ENCODE peak calls at places on chromosomes 7 and 10, in eight cellular contexts. K is suprapubic skin, T is esophagus squamous epithelium, P is astrocyte, M is AG09309, B is coronary artery, V is PC-9, R is tibial artery. D is an unnamed sample.

GRCh38 chr10:30359373-30360206 is 10.5 kb upstream of the MTPAP start:
- DNase-seq in K (no peak), R (no peak), P (no peak), B (no peak), V (peak), M (no peak), T (no peak), D (no peak)

GRCh38 chr7:28192786-28193581 is 12.4 kb upstream of the JAZF1 start:
- DNase-seq in V (no peak), B (no peak), M (no peak), T (no peak), P (peak), R (no peak), K (no peak), D (no peak)

GRCh38 chr10:116861796-116862195 is 12.5 kb downstream of the ENO4 start:
- DNase-seq in P (no peak), R (no peak), M (no peak), T (no peak), B (no peak), V (no peak), K (no peak), D (no peak)

GRCh38 chr7:21771906-21772610 is 173.6 kb downstream of the CDCA7L start:
- DNase-seq in T (no peak), V (no peak), K (no peak), B (no peak), P (no peak), R (no peak), M (no peak), D (no peak)

GRCh38 chr7:153398370-153398769 is 638.8 kb downstream of the ACTR3B start:
- DNase-seq in B (no peak), P (no peak), V (no peak), K (no peak), R (no peak), T (no peak), M (no peak), D (no peak)

GRCh38 chr7:120582916-120583315 is 275.0 kb downstream of the TSPAN12 start:
- DNase-seq in R (no peak), K (no peak), T (no peak), M (no peak), V (no peak), P (peak), B (no peak), D (no peak)

GRCh38 chr7:134478707-134479106 is 19.8 kb upstream of the AKR1B1 start:
- DNase-seq in B (no peak), T (no peak), R (no peak), V (no peak), K (no peak), M (no peak), P (no peak), D (no peak)

GRCh38 chr7:143337216-143337615 is 21.3 kb downstream of the CLCN1 start:
- DNase-seq in T (no peak), M (no peak), B (no peak), V (no peak), R (no peak), P (no peak), K (no peak), D (no peak)

GRCh38 chr10:79322616-79323566 is 24.4 kb upstream of the PPIF start:
- DNase-seq in R (peak), V (peak), M (peak), P (peak), T (no peak), B (no peak), K (no peak), D (peak)

GRCh38 chr10:24503627-24504320 is 219.9 kb downstream of the ARHGAP21 start:
- DNase-seq in B (no peak), V (peak), R (no peak), M (no peak), T (no peak), P (peak), K (no peak), D (no peak)

GRCh38 chr7:121049897-121050296 is 61.4 kb downstream of the CPED1 start:
- DNase-seq in B (no peak), K (no peak), T (no peak), M (no peak), R (no peak), P (no peak), V (no peak), D (no peak)

GRCh38 chr7:157870644-157871290 is 534.0 kb downstream of the DNAJB6 start:
- DNase-seq in B (no peak), T (no peak), R (no peak), K (no peak), P (no peak), V (no peak), M (no peak), D (no peak)

GRCh38 chr7:25529320-25529719 is 301.0 kb upstream of the NPVF start:
- DNase-seq in R (no peak), T (no peak), B (no peak), M (no peak), K (no peak), V (no peak), P (no peak), D (no peak)

GRCh38 chr10:8444630-8445029 is 390.1 kb downstream of the GATA3 start:
- DNase-seq in P (peak), V (no peak), R (no peak), B (no peak), K (no peak), M (no peak), T (no peak), D (no peak)

GRCh38 chr10:103079100-103079499 is 114.0 kb downstream of the NT5C2 start:
- DNase-seq in T (no peak), P (no peak), R (no peak), B (no peak), M (no peak), V (no peak), K (no peak), D (no peak)

GRCh38 chr10:89915021-89915420 is 213.6 kb downstream of the KIF20B start:
- DNase-seq in B (no peak), K (no peak), T (no peak), V (no peak), M (no peak), P (peak), R (no peak), D (no peak)

GRCh38 chr10:33228426-33228825 is 106.0 kb downstream of the NRP1 start:
- DNase-seq in T (no peak), M (no peak), K (no peak), V (no peak), P (no peak), R (no peak), B (no peak), D (no peak)

GRCh38 chr10:117254774-117255735 is 14.1 kb downstream of the SLC18A2 start:
- DNase-seq in M (no peak), V (no peak), B (no peak), P (no peak), K (no peak), T (no peak), R (no peak), D (no peak)

GRCh38 chr10:117360016-117360415 is 15.2 kb downstream of the PDZD8 start:
- DNase-seq in T (no peak), V (no peak), M (no peak), B (no peak), R (no peak), K (no peak), P (peak), D (no peak)

GRCh38 chr7:106779877-106780276 is 85.2 kb upstream of the PIK3CG start:
- DNase-seq in K (no peak), R (no peak), P (no peak), M (no peak), B (no peak), V (peak), T (no peak), D (no peak)

GRCh38 chr10:115219203-115219602 is 126.0 kb downstream of the ATRNL1 start:
- DNase-seq in M (no peak), P (no peak), T (no peak), V (no peak), B (no peak), K (no peak), R (no peak), D (no peak)

GRCh38 chr7:114787556-114787955 is 134.3 kb upstream of the MDFIC start:
- DNase-seq in B (no peak), M (no peak), T (no peak), V (no peak), R (no peak), P (peak), K (no peak), D (no peak)

GRCh38 chr10:49268185-49268584 is 30.8 kb upstream of the C10orf71 start:
- DNase-seq in P (no peak), K (no peak), B (no peak), M (no peak), T (no peak), V (no peak), R (no peak), D (no peak)

GRCh38 chr10:98312816-98313215 is 44.8 kb upstream of the LOXL4 start:
- DNase-seq in V (no peak), T (no peak), M (no peak), R (no peak), P (no peak), K (no peak), B (no peak), D (no peak)
- TF ChIP-seq CTCF in V (no peak), T (no peak), M (no peak), R (no peak), P (no peak), K (no peak), B (no peak), D (no peak)

GRCh38 chr10:93968452-93969044 is 25.2 kb upstream of the PLCE1 start:
- DNase-seq in M (no peak), P (no peak), K (no peak), R (no peak), V (no peak), T (no peak), B (no peak), D (no peak)
- TF ChIP-seq CTCF in M (no peak), P (no peak), K (no peak), R (no peak), V (no peak), T (no peak), B (no peak), D (no peak)

DNA sequence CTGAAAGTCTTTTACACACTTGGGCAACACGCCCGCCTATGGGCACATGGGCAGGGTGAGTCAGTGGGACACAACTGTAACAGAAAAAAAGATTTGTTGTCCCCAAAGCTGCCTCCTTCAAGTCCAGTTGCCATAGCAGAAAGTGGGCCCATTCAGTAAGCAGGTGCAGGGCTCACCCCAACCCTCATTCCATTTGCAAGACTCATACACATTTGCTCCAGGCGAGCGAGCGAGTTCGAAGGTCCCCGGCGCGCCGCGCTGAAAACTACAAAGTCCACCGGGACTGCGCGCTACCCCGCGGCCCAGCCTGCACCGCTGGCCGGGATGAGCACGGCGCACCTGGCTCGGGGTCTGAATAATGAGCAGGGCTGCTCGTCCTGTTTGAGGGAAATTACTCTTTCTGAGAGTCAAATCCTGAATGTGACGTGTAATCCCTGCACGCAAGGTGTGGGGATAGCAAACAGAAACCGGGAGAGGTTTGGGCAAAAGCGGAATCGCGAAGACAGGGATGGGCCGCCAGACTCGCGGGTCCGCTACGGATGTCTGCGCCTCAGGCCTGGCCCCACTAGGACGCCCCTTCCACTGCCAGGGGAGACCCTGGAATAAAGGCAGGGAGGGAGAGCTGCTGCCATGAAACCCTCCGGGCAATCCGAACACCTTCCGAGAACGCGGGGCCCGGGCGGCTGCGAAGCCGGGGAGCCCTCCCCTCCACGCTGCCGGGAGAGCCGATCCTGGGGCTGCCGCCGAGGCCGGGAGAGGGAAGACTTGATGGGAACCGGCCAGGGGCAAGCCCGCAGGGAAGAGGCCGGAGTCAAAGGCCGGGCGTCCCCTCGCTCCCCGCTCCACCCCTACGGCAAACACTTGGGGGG is 982 bp downstream of the COBL start:
- DNase-seq in M (no peak), R (no peak), P (peak), B (no peak), V (peak), T (no peak), K (no peak), D (no peak)
- TF ChIP-seq CTCF in M (no peak), R (no peak), P (no peak), B (no peak), V (no peak), T (no peak), K (no peak), D (no peak)

GRCh38 chr7:46352335-46352954 is 431.4 kb upstream of the IGFBP3 start:
- DNase-seq in B (no peak), V (peak), R (no peak), T (no peak), M (peak), P (peak), K (no peak), D (no peak)
- TF ChIP-seq CTCF in B (peak), V (peak), R (peak), T (peak), M (peak), P (peak), K (peak), D (no peak)

GRCh38 chr10:34815174-34816066 is at the start of gene PARD3:
- DNase-seq in R (peak), K (peak), B (no peak), T (no peak), M (no peak), V (peak), P (no peak), D (no peak)

GRCh38 chr10:34813626-34814227 is 1.4 kb downstream of the PARD3 start:
- DNase-seq in M (no peak), V (peak), R (no peak), P (peak), K (peak), B (no peak), T (no peak), D (no peak)

GRCh38 chr10:34816067-34817002 is 1.2 kb upstream of the PARD3 start:
- DNase-seq in V (peak), M (no peak), T (no peak), P (no peak), R (no peak), K (peak), B (no peak), D (no peak)

GRCh38 chr10:34812771-34813170 is 2.3 kb downstream of the PARD3 start:
- DNase-seq in P (no peak), M (no peak), T (no peak), R (no peak), B (no peak), V (no peak), K (peak), D (no peak)

GRCh38 chr10:34814228-34815173 is 595 bp downstream of the PARD3 start:
- DNase-seq in K (peak), P (no peak), T (no peak), V (peak), B (no peak), M (no peak), R (no peak), D (no peak)
- TF ChIP-seq CTCF in K (no peak), P (no peak), T (no peak), V (no peak), B (no peak), M (no peak), R (no peak), D (no peak)

GRCh38 chr7:71286336-71286735 is 154.4 kb downstream of the GALNT17 start:
- DNase-seq in K (no peak), T (no peak), B (peak), M (no peak), R (peak), V (no peak), P (no peak), D (no peak)
- TF ChIP-seq CTCF in K (no peak), T (no peak), B (no peak), M (no peak), R (no peak), V (no peak), P (no peak), D (no peak)

GRCh38 chr7:29854257-29854938 is 48.1 kb downstream of the WIPF3 start:
- DNase-seq in K (no peak), B (no peak), V (peak), R (no peak), M (no peak), T (no peak), P (peak), D (no peak)
- TF ChIP-seq CTCF in K (no peak), B (no peak), V (peak), R (no peak), M (no peak), T (no peak), P (no peak), D (no peak)

GRCh38 chr7:98907570-98907969 is 29.2 kb downstream of the TRRAP start:
- DNase-seq in V (no peak), K (no peak), P (no peak), M (no peak), R (no peak), T (no peak), B (no peak), D (no peak)
- TF ChIP-seq CTCF in V (no peak), K (no peak), P (no peak), M (no peak), R (no peak), T (no peak), B (no peak), D (no peak)

DNA sequence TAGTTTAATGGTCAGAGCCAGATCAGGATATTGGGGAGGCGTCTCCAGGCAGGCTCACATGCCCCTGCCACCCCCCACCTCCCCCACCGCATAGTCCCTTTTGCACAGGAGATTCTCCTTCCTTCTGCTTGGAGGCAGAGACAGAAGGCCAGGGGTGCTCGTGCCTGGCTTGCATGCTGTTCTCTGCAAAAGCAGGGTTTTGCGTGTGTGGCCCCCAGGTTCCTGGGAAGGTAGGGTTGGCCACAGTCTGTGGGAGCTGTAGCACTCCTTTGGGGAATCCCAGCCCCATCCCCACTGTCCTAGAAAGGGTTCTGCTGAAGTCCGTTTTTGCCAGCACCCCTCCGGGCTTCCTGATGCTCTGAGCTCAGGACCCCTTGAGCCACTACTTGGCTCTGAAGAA is 1.9 kb upstream of the TCERG1L start:
- DNase-seq in B (no peak), M (no peak), T (no peak), P (no peak), R (no peak), V (no peak), K (no peak), D (no peak)
- TF ChIP-seq CTCF in B (no peak), M (no peak), T (no peak), P (no peak), R (no peak), V (no peak), K (no peak), D (no peak)

DNA sequence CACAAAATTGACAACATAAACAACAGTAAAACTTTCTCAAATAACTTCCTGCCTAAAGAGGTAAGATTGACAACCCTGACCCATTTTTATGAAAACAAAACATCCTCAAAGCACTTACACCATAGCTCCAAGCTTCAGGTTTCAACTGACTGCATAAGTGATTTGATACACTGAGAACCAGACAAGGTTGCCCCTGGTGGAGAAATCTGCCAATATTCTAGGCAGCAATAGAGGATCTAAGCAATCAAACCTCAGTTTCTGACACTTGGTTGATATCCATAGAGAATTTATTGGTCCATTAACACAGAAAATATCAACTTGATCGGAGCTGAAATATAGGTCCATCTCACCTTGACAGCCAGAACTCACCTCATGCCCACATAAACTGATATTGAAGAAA is 147.8 kb downstream of the ELAPOR2 start:
- DNase-seq in R (no peak), B (no peak), M (no peak), P (no peak), K (no peak), V (no peak), T (no peak), D (no peak)
- TF ChIP-seq CTCF in R (no peak), B (no peak), M (no peak), P (peak), K (no peak), V (peak), T (no peak), D (no peak)

D was measured in CD14-positive monocyte.